ENCODE peak calls at places on chromosomes 12 and 14, in ten cellular contexts. One of them, this sample, is unnamed.

GRCh38 chr12:6416596-6416995 is 28.2 kb upstream of the CD27 start:
- DNase-seq in glutamatergic neuron: no peak
- DNase-seq in body of pancreas: peak; percentile 53
- DNase-seq in RWPE2: no peak
- DNase-seq in dorsolateral prefrontal cortex: no peak
- DNase-seq in endothelial cell: no peak
- DNase-seq in B cell: no peak
- DNase-seq in RWPE1: no peak
- DNase-seq in GM12878: no peak
- DNase-seq in progenitor cell of endocrine pancreas: no peak
- DNase-seq in this sample: no peak

GRCh38 chr12:125185740-125186470 is 120.7 kb downstream of the AACS start:
- DNase-seq in glutamatergic neuron: peak; percentile 92
- DNase-seq in body of pancreas: peak; percentile 74
- DNase-seq in RWPE2: peak; percentile 78
- DNase-seq in dorsolateral prefrontal cortex: peak; percentile 83
- DNase-seq in endothelial cell: peak; percentile 80
- DNase-seq in B cell: peak; percentile 75
- DNase-seq in RWPE1: peak; percentile 48
- DNase-seq in GM12878: no peak
- DNase-seq in progenitor cell of endocrine pancreas: peak; percentile 69
- DNase-seq in this sample: peak; percentile 69

GRCh38 chr14:20415723-20416622 is 2.7 kb upstream of the TEP1 start:
- DNase-seq in glutamatergic neuron: no peak
- DNase-seq in body of pancreas: peak; percentile 23
- DNase-seq in RWPE2: no peak
- DNase-seq in dorsolateral prefrontal cortex: no peak
- DNase-seq in endothelial cell: peak; percentile 50
- DNase-seq in B cell: no peak
- DNase-seq in RWPE1: peak; percentile 49
- DNase-seq in GM12878: peak; percentile 49
- DNase-seq in progenitor cell of endocrine pancreas: no peak
- DNase-seq in this sample: peak; percentile 17

GRCh38 chr14:65301862-65302539 is 110.5 kb upstream of the FUT8 start:
- DNase-seq in glutamatergic neuron: no peak
- DNase-seq in body of pancreas: peak; percentile 93
- DNase-seq in RWPE2: no peak
- DNase-seq in dorsolateral prefrontal cortex: no peak
- DNase-seq in endothelial cell: no peak
- DNase-seq in B cell: no peak
- DNase-seq in RWPE1: no peak
- DNase-seq in GM12878: peak; percentile 95
- DNase-seq in progenitor cell of endocrine pancreas: no peak
- DNase-seq in this sample: no peak

GRCh38 chr14:105931808-105932483 is 405.6 kb downstream of the TMEM121 start:
- DNase-seq in glutamatergic neuron: no peak
- DNase-seq in body of pancreas: no peak
- DNase-seq in RWPE2: no peak
- DNase-seq in dorsolateral prefrontal cortex: no peak
- DNase-seq in endothelial cell: no peak
- DNase-seq in B cell: no peak
- DNase-seq in RWPE1: peak; percentile 6
- DNase-seq in GM12878: no peak
- DNase-seq in progenitor cell of endocrine pancreas: no peak
- DNase-seq in this sample: no peak

GRCh38 chr12:95634622-95635621 is 83.6 kb upstream of the USP44 start:
- DNase-seq in glutamatergic neuron: no peak
- DNase-seq in body of pancreas: peak; percentile 85
- DNase-seq in RWPE2: peak; percentile 78
- DNase-seq in dorsolateral prefrontal cortex: no peak
- DNase-seq in endothelial cell: no peak
- DNase-seq in B cell: no peak
- DNase-seq in RWPE1: no peak
- DNase-seq in GM12878: no peak
- DNase-seq in progenitor cell of endocrine pancreas: no peak
- DNase-seq in this sample: no peak

GRCh38 chr12:49055092-49055491 is 5.5 kb downstream of the KMT2D start:
- DNase-seq in glutamatergic neuron: no peak
- DNase-seq in body of pancreas: no peak
- DNase-seq in RWPE2: no peak
- DNase-seq in dorsolateral prefrontal cortex: no peak
- DNase-seq in endothelial cell: no peak
- DNase-seq in B cell: no peak
- DNase-seq in RWPE1: no peak
- DNase-seq in GM12878: no peak
- DNase-seq in progenitor cell of endocrine pancreas: no peak
- DNase-seq in this sample: no peak

GRCh38 chr12:95829395-95829794 is 29.4 kb upstream of the SNRPF start:
- DNase-seq in glutamatergic neuron: no peak
- DNase-seq in body of pancreas: no peak
- DNase-seq in RWPE2: no peak
- DNase-seq in dorsolateral prefrontal cortex: no peak
- DNase-seq in endothelial cell: no peak
- DNase-seq in B cell: no peak
- DNase-seq in RWPE1: no peak
- DNase-seq in GM12878: no peak
- DNase-seq in progenitor cell of endocrine pancreas: no peak
- DNase-seq in this sample: no peak

GRCh38 chr12:107843351-107844311 is 69.1 kb downstream of the ASCL4 start:
- DNase-seq in glutamatergic neuron: peak; percentile 62
- DNase-seq in body of pancreas: no peak
- DNase-seq in RWPE2: no peak
- DNase-seq in dorsolateral prefrontal cortex: no peak
- DNase-seq in endothelial cell: peak; percentile 37
- DNase-seq in B cell: peak; percentile 38
- DNase-seq in RWPE1: no peak
- DNase-seq in GM12878: no peak
- DNase-seq in progenitor cell of endocrine pancreas: no peak
- DNase-seq in this sample: peak; percentile 26

GRCh38 chr12:54286042-54286931 is 5.8 kb downstream of the HNRNPA1 start:
- DNase-seq in glutamatergic neuron: no peak
- DNase-seq in body of pancreas: no peak
- DNase-seq in RWPE2: no peak
- DNase-seq in dorsolateral prefrontal cortex: no peak
- DNase-seq in endothelial cell: no peak
- DNase-seq in B cell: no peak
- DNase-seq in RWPE1: no peak
- DNase-seq in GM12878: no peak
- DNase-seq in progenitor cell of endocrine pancreas: no peak
- DNase-seq in this sample: no peak

GRCh38 chr12:21073129-21073528 is 57.9 kb upstream of the SLCO1B1 start:
- DNase-seq in glutamatergic neuron: no peak
- DNase-seq in body of pancreas: no peak
- DNase-seq in RWPE2: no peak
- DNase-seq in dorsolateral prefrontal cortex: no peak
- DNase-seq in endothelial cell: no peak
- DNase-seq in B cell: no peak
- DNase-seq in RWPE1: no peak
- DNase-seq in GM12878: no peak
- DNase-seq in progenitor cell of endocrine pancreas: no peak
- DNase-seq in this sample: no peak

GRCh38 chr12:121534495-121535148 is 46.2 kb downstream of the KDM2B start:
- DNase-seq in glutamatergic neuron: no peak
- DNase-seq in body of pancreas: no peak
- DNase-seq in RWPE2: no peak
- DNase-seq in dorsolateral prefrontal cortex: no peak
- DNase-seq in endothelial cell: no peak
- DNase-seq in B cell: peak; percentile 75
- DNase-seq in RWPE1: no peak
- DNase-seq in GM12878: no peak
- DNase-seq in progenitor cell of endocrine pancreas: no peak
- DNase-seq in this sample: no peak

GRCh38 chr12:68203460-68203875 is 22.1 kb downstream of the IL26 start:
- DNase-seq in glutamatergic neuron: no peak
- DNase-seq in body of pancreas: no peak
- DNase-seq in RWPE2: no peak
- DNase-seq in dorsolateral prefrontal cortex: no peak
- DNase-seq in endothelial cell: no peak
- DNase-seq in B cell: no peak
- DNase-seq in RWPE1: no peak
- DNase-seq in GM12878: no peak
- DNase-seq in progenitor cell of endocrine pancreas: no peak
- DNase-seq in this sample: no peak

GRCh38 chr12:111267171-111267570 is 101.7 kb downstream of the PHETA1 start:
- DNase-seq in glutamatergic neuron: no peak
- DNase-seq in body of pancreas: no peak
- DNase-seq in RWPE2: no peak
- DNase-seq in dorsolateral prefrontal cortex: no peak
- DNase-seq in endothelial cell: no peak
- DNase-seq in B cell: no peak
- DNase-seq in RWPE1: no peak
- DNase-seq in GM12878: no peak
- DNase-seq in progenitor cell of endocrine pancreas: no peak
- DNase-seq in this sample: no peak

GRCh38 chr14:34103176-34103575 is 152.3 kb upstream of the EGLN3 start:
- DNase-seq in glutamatergic neuron: no peak
- DNase-seq in body of pancreas: no peak
- DNase-seq in RWPE2: no peak
- DNase-seq in dorsolateral prefrontal cortex: no peak
- DNase-seq in endothelial cell: no peak
- DNase-seq in B cell: no peak
- DNase-seq in RWPE1: no peak
- DNase-seq in GM12878: no peak
- DNase-seq in progenitor cell of endocrine pancreas: no peak
- DNase-seq in this sample: no peak

DNA sequence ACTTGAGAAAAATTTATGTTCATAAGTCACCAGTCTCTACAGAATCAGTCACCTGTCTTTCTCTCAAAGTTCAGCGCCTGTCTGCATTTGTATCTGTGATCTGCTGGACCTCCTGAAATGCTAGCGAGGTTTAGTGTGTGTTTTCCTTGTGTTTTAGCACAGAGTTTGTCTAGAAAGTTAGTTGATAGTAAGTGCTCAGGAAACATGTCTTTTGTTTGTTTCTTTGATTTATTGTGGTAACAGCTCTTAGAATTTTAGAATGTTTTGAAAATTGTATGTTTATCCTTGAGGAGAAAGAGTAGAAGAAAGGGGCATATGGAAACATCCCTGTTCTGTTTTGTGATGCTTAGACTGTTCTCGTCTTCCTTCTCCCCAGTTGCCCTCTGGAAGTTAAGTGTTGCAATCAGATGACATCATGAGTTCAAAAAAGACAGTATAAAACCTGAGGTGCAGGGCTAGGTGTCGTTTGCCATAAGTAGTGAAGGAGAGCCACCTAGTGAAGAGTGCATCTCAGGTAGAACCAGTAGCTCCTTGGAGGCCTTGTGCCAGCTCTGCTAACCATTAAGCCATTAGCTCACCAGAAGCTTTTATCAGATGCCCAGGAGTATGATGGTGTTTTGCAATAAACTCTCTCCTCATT is 44.8 kb downstream of the FBXW8 start:
- DNase-seq in glutamatergic neuron: no peak
- DNase-seq in body of pancreas: peak; percentile 86
- DNase-seq in RWPE2: no peak
- DNase-seq in dorsolateral prefrontal cortex: no peak
- DNase-seq in endothelial cell: no peak
- DNase-seq in B cell: no peak
- DNase-seq in RWPE1: peak; percentile 75
- DNase-seq in GM12878: no peak
- DNase-seq in progenitor cell of endocrine pancreas: no peak
- DNase-seq in this sample: no peak
- TF ChIP-seq CTCF in glutamatergic neuron: no peak
- TF ChIP-seq CTCF in body of pancreas: no peak
- TF ChIP-seq CTCF in RWPE2: peak; percentile 60
- TF ChIP-seq CTCF in dorsolateral prefrontal cortex: no peak
- TF ChIP-seq CTCF in endothelial cell: no peak
- TF ChIP-seq CTCF in B cell: no peak
- TF ChIP-seq CTCF in RWPE1: no peak
- TF ChIP-seq CTCF in GM12878: peak; percentile 19
- TF ChIP-seq CTCF in progenitor cell of endocrine pancreas: no peak
- TF ChIP-seq CTCF in this sample: no peak

GRCh38 chr12:24025153-24025798 is 75.8 kb upstream of the SOX5 start:
- DNase-seq in glutamatergic neuron: no peak
- DNase-seq in body of pancreas: no peak
- DNase-seq in RWPE2: no peak
- DNase-seq in dorsolateral prefrontal cortex: no peak
- DNase-seq in endothelial cell: no peak
- DNase-seq in B cell: no peak
- DNase-seq in RWPE1: no peak
- DNase-seq in GM12878: no peak
- DNase-seq in progenitor cell of endocrine pancreas: no peak
- DNase-seq in this sample: no peak

GRCh38 chr12:24027352-24027751 is 77.9 kb upstream of the SOX5 start:
- DNase-seq in glutamatergic neuron: no peak
- DNase-seq in body of pancreas: no peak
- DNase-seq in RWPE2: no peak
- DNase-seq in dorsolateral prefrontal cortex: no peak
- DNase-seq in endothelial cell: no peak
- DNase-seq in B cell: no peak
- DNase-seq in RWPE1: no peak
- DNase-seq in GM12878: no peak
- DNase-seq in progenitor cell of endocrine pancreas: no peak
- DNase-seq in this sample: no peak
- TF ChIP-seq CTCF in glutamatergic neuron: no peak
- TF ChIP-seq CTCF in body of pancreas: no peak
- TF ChIP-seq CTCF in RWPE2: no peak
- TF ChIP-seq CTCF in dorsolateral prefrontal cortex: no peak
- TF ChIP-seq CTCF in endothelial cell: no peak
- TF ChIP-seq CTCF in B cell: no peak
- TF ChIP-seq CTCF in RWPE1: no peak
- TF ChIP-seq CTCF in GM12878: no peak
- TF ChIP-seq CTCF in progenitor cell of endocrine pancreas: peak; percentile 29
- TF ChIP-seq CTCF in this sample: peak; percentile 25

GRCh38 chr14:103899316-103899715 is 28.9 kb upstream of the TDRD9 start:
- DNase-seq in glutamatergic neuron: no peak
- DNase-seq in body of pancreas: no peak
- DNase-seq in RWPE2: no peak
- DNase-seq in dorsolateral prefrontal cortex: no peak
- DNase-seq in endothelial cell: no peak
- DNase-seq in B cell: no peak
- DNase-seq in RWPE1: no peak
- DNase-seq in GM12878: no peak
- DNase-seq in progenitor cell of endocrine pancreas: no peak
- DNase-seq in this sample: no peak
- TF ChIP-seq CTCF in glutamatergic neuron: no peak
- TF ChIP-seq CTCF in body of pancreas: no peak
- TF ChIP-seq CTCF in RWPE2: no peak
- TF ChIP-seq CTCF in dorsolateral prefrontal cortex: no peak
- TF ChIP-seq CTCF in endothelial cell: no peak
- TF ChIP-seq CTCF in B cell: no peak
- TF ChIP-seq CTCF in RWPE1: no peak
- TF ChIP-seq CTCF in GM12878: no peak
- TF ChIP-seq CTCF in progenitor cell of endocrine pancreas: no peak
- TF ChIP-seq CTCF in this sample: no peak

DNA sequence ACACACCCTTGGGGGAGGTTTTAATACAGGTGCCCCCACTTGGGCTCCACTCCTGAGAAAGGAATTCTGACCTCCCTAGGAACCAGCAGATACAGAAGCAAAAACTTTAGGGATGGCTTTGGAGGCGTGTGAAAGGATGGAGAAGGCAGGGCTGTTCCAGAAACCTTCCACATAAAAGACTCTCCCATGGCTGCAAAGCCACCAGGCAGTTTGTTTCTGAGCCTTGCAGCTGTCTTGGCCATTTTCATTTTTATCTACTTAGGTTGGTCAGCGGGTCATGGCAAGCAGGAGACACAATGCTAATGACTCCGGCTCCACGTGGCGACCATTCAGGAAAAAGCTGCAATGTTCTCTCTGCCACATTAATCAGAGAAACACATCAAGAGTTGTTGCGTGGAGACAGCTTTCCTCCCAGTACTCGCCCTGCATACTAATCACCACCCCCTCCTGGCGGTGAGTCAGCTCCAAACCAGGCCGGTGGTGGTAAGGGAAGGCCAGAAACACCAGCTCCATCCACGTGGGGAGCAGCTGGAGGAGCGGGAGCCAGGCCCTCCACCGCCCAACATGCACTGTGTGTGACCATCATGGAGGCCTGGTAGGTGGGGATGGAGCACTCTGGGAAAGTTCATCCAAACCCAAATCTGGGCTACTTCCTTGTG is 30.9 kb upstream of the IRF2BPL start:
- DNase-seq in glutamatergic neuron: peak; percentile 45
- DNase-seq in body of pancreas: peak; percentile 63
- DNase-seq in RWPE2: no peak
- DNase-seq in dorsolateral prefrontal cortex: peak; percentile 82
- DNase-seq in endothelial cell: no peak
- DNase-seq in B cell: no peak
- DNase-seq in RWPE1: peak; percentile 74
- DNase-seq in GM12878: no peak
- DNase-seq in progenitor cell of endocrine pancreas: peak; percentile 49
- DNase-seq in this sample: peak; percentile 64
- TF ChIP-seq CTCF in glutamatergic neuron: no peak
- TF ChIP-seq CTCF in body of pancreas: no peak
- TF ChIP-seq CTCF in RWPE2: peak; percentile 48
- TF ChIP-seq CTCF in dorsolateral prefrontal cortex: peak; percentile 31
- TF ChIP-seq CTCF in endothelial cell: no peak
- TF ChIP-seq CTCF in B cell: no peak
- TF ChIP-seq CTCF in RWPE1: no peak
- TF ChIP-seq CTCF in GM12878: peak; percentile 18
- TF ChIP-seq CTCF in progenitor cell of endocrine pancreas: peak; percentile 52
- TF ChIP-seq CTCF in this sample: peak; percentile 60